ENCODE peak calls at places on chromosomes 6 and 20, in four cellular contexts. W is activated CD4-positive, CD25-positive, alpha-beta regulatory T cell treated with anti-CD3 and anti-CD28 coated beads, Interleukin-2, amount 50 U/mL, for 16 hours; Z is central memory CD8-positive, alpha-beta T cell; M is mucosa of gallbladder. B is an unnamed sample.

GRCh38 chr20:24672181-24672880 is 202.9 kb downstream of the SYNDIG1 start:
- DNase-seq in W (no peak), M (no peak), Z (no peak), B (no peak)

GRCh38 chr20:63344616-63345327 is 16.4 kb downstream of the CHRNA4 start:
- DNase-seq in M (no peak), Z (no peak), W (no peak), B (no peak)

GRCh38 chr6:56902551-56903464 is 52.1 kb upstream of the BEND6 start:
- DNase-seq in Z (no peak), M (no peak), W (no peak), B (no peak)

GRCh38 chr20:57561356-57562279 is 708 bp downstream of the PCK1 start:
- DNase-seq in Z (no peak), M (no peak), W (no peak), B (no peak)

GRCh38 chr6:330948-331347 is 38.7 kb downstream of the DUSP22 start:
- DNase-seq in M (no peak), Z (no peak), W (no peak), B (no peak)

GRCh38 chr6:109864050-109864449 is 114.1 kb upstream of the GPR6 start:
- DNase-seq in W (no peak), Z (no peak), M (no peak), B (no peak)

GRCh38 chr20:59002874-59003399 is 4.1 kb downstream of the CTSZ start:
- DNase-seq in M (no peak), Z (no peak), W (no peak), B (no peak)

GRCh38 chr6:47440722-47441121 is 36.9 kb upstream of the CD2AP start:
- DNase-seq in Z (no peak), W (no peak), M (peak), B (peak)

GRCh38 chr6:122770835-122771601 is 8.5 kb upstream of the FABP7 start:
- DNase-seq in M (peak), Z (no peak), W (no peak), B (no peak)

GRCh38 chr20:20658123-20658522 is 54.3 kb downstream of the RALGAPA2 start:
- DNase-seq in M (no peak), Z (no peak), W (no peak), B (no peak)

GRCh38 chr6:2764610-2765165 is 505 bp upstream of the WRNIP1 start:
- DNase-seq in M (peak), Z (peak), W (peak), B (peak)

GRCh38 chr6:29552512-29553051 is 7.0 kb downstream of the UBD start:
- DNase-seq in Z (no peak), M (peak), W (no peak), B (no peak)

GRCh38 chr20:60653111-60653845 is 598.8 kb upstream of the CDH4 start:
- DNase-seq in W (no peak), Z (no peak), M (no peak), B (no peak)

GRCh38 chr6:148935705-148936306 is 189.0 kb downstream of the UST start:
- DNase-seq in M (no peak), Z (no peak), W (no peak), B (no peak)

GRCh38 chr20:46963758-46964181 is 69.1 kb downstream of the EYA2 start:
- DNase-seq in M (no peak), Z (no peak), W (no peak), B (no peak)

GRCh38 chr6:113596907-113597583 is 260.1 kb upstream of the MARCKS start:
- DNase-seq in W (no peak), M (no peak), Z (no peak), B (no peak)

GRCh38 chr20:58938541-58938940 is 42.5 kb upstream of the NELFCD start:
- DNase-seq in Z (no peak), W (no peak), M (no peak), B (no peak)

GRCh38 chr6:26131618-26132017 is 44.4 kb downstream of the HFE start:
- DNase-seq in M (no peak), Z (no peak), W (no peak), B (no peak)

GRCh38 chr6:107543567-107543966 is 53.6 kb downstream of the SOBP start:
- DNase-seq in W (no peak), Z (no peak), M (no peak), B (no peak)

GRCh38 chr6:145904391-145904790 is 59.8 kb downstream of the SHPRH start:
- DNase-seq in W (no peak), M (no peak), Z (no peak), B (no peak)

GRCh38 chr20:13788167-13788834 is 3.5 kb downstream of the NDUFAF5 start:
- DNase-seq in W (no peak), Z (no peak), M (peak), B (peak)